ENCODE peak calls at places on chromosomes 6 and 20, in four cellular contexts. One of them, this sample, is unnamed.

GRCh38 chr6:4209201-4209600 is 73.8 kb upstream of the ECI2 start:
- DNase-seq in K562: no peak
- DNase-seq in transverse colon: no peak
- DNase-seq in upper lobe of left lung: no peak
- DNase-seq in this sample: no peak

GRCh38 chr6:105994522-105995402 is 91.4 kb upstream of the PRDM1 start:
- DNase-seq in K562: no peak
- DNase-seq in transverse colon: peak
- DNase-seq in upper lobe of left lung: peak
- DNase-seq in this sample: peak

GRCh38 chr6:25670793-25671513 is 18.9 kb downstream of the SCGN start:
- DNase-seq in K562: no peak
- DNase-seq in transverse colon: no peak
- DNase-seq in upper lobe of left lung: no peak
- DNase-seq in this sample: peak

GRCh38 chr6:35086282-35086632 is 54.9 kb downstream of the TCP11 start:
- DNase-seq in K562: no peak
- DNase-seq in transverse colon: no peak
- DNase-seq in upper lobe of left lung: no peak
- DNase-seq in this sample: no peak

GRCh38 chr6:110098511-110099116 is 80.9 kb downstream of the WASF1 start:
- DNase-seq in K562: no peak
- DNase-seq in transverse colon: no peak
- DNase-seq in upper lobe of left lung: no peak
- DNase-seq in this sample: no peak

GRCh38 chr6:43934803-43935602 is 165.0 kb downstream of the VEGFA start:
- DNase-seq in K562: peak
- DNase-seq in transverse colon: no peak
- DNase-seq in upper lobe of left lung: no peak
- DNase-seq in this sample: no peak

GRCh38 chr6:11162262-11162661 is 50.7 kb upstream of the ERVFRD-1 start:
- DNase-seq in K562: no peak
- DNase-seq in transverse colon: no peak
- DNase-seq in upper lobe of left lung: no peak
- DNase-seq in this sample: no peak

GRCh38 chr20:31678389-31679356 is 41.0 kb downstream of the COX4I2 start:
- DNase-seq in K562: no peak
- DNase-seq in transverse colon: no peak
- DNase-seq in upper lobe of left lung: no peak
- DNase-seq in this sample: peak

GRCh38 chr6:7086488-7086887 is 21.3 kb upstream of the RREB1 start:
- DNase-seq in K562: no peak
- DNase-seq in transverse colon: peak
- DNase-seq in upper lobe of left lung: no peak
- DNase-seq in this sample: no peak

GRCh38 chr6:14647311-14647710 is 529.7 kb downstream of the CD83 start:
- DNase-seq in K562: no peak
- DNase-seq in transverse colon: no peak
- DNase-seq in upper lobe of left lung: no peak
- DNase-seq in this sample: no peak

GRCh38 chr6:27624672-27625262 is 151.9 kb upstream of the ZNF184 start:
- DNase-seq in K562: no peak
- DNase-seq in transverse colon: no peak
- DNase-seq in upper lobe of left lung: no peak
- DNase-seq in this sample: no peak

GRCh38 chr6:6891074-6891754 is 216.5 kb upstream of the RREB1 start:
- DNase-seq in K562: no peak
- DNase-seq in transverse colon: peak
- DNase-seq in upper lobe of left lung: no peak
- DNase-seq in this sample: peak

GRCh38 chr6:111759413-111759835 is 113.8 kb downstream of the FYN start:
- DNase-seq in K562: no peak
- DNase-seq in transverse colon: no peak
- DNase-seq in upper lobe of left lung: no peak
- DNase-seq in this sample: no peak

GRCh38 chr6:149843051-149843633 is 21.0 kb downstream of the LRP11 start:
- DNase-seq in K562: no peak
- DNase-seq in transverse colon: no peak
- DNase-seq in upper lobe of left lung: no peak
- DNase-seq in this sample: no peak

GRCh38 chr6:111987295-111987694 is 66.6 kb upstream of the CCN6 start:
- DNase-seq in K562: no peak
- DNase-seq in transverse colon: no peak
- DNase-seq in upper lobe of left lung: no peak
- DNase-seq in this sample: no peak

GRCh38 chr6:159988983-159989454 is 20.1 kb downstream of the IGF2R start:
- DNase-seq in K562: peak
- DNase-seq in transverse colon: no peak
- DNase-seq in upper lobe of left lung: no peak
- DNase-seq in this sample: no peak

GRCh38 chr6:48560408-48560807 is 449.4 kb upstream of the PTCHD4 start:
- DNase-seq in K562: no peak
- DNase-seq in transverse colon: no peak
- DNase-seq in upper lobe of left lung: no peak
- DNase-seq in this sample: no peak

GRCh38 chr20:31569163-31570020 is 35.7 kb upstream of the ID1 start:
- DNase-seq in K562: peak
- DNase-seq in transverse colon: peak
- DNase-seq in upper lobe of left lung: no peak
- DNase-seq in this sample: peak

GRCh38 chr20:50628326-50628725 is 63.0 kb downstream of the RIPOR3 start:
- DNase-seq in K562: no peak
- DNase-seq in transverse colon: no peak
- DNase-seq in upper lobe of left lung: no peak
- DNase-seq in this sample: no peak

GRCh38 chr6:29702519-29703103 is 20.6 kb upstream of the HLA-F start:
- DNase-seq in K562: peak
- DNase-seq in transverse colon: peak
- DNase-seq in upper lobe of left lung: peak
- DNase-seq in this sample: peak

GRCh38 chr20:61743606-61744005 is 322.1 kb downstream of the TAF4 start:
- DNase-seq in K562: no peak
- DNase-seq in transverse colon: no peak
- DNase-seq in upper lobe of left lung: no peak
- DNase-seq in this sample: no peak

GRCh38 chr6:160431791-160432404 is 83.7 kb downstream of the SLC22A3 start:
- DNase-seq in K562: peak
- DNase-seq in transverse colon: no peak
- DNase-seq in upper lobe of left lung: no peak
- DNase-seq in this sample: no peak

GRCh38 chr20:13105864-13106457 is 97.2 kb downstream of the SPTLC3 start:
- DNase-seq in K562: peak
- DNase-seq in transverse colon: no peak
- DNase-seq in upper lobe of left lung: no peak
- DNase-seq in this sample: peak

GRCh38 chr6:15872252-15873103 is 209.7 kb upstream of the DTNBP1 start:
- DNase-seq in K562: no peak
- DNase-seq in transverse colon: no peak
- DNase-seq in upper lobe of left lung: no peak
- DNase-seq in this sample: no peak

GRCh38 chr6:30686908-30687658 is 638 bp upstream of the PPP1R18 start:
- DNase-seq in K562: peak
- DNase-seq in transverse colon: peak
- DNase-seq in upper lobe of left lung: peak
- DNase-seq in this sample: peak

GRCh38 chr6:108242721-108243120 is 18.1 kb downstream of the SNX3 start:
- DNase-seq in K562: no peak
- DNase-seq in transverse colon: no peak
- DNase-seq in upper lobe of left lung: no peak
- DNase-seq in this sample: no peak

GRCh38 chr6:79506251-79506650 is 31.0 kb downstream of the LCA5 start:
- DNase-seq in K562: no peak
- DNase-seq in transverse colon: no peak
- DNase-seq in upper lobe of left lung: no peak
- DNase-seq in this sample: no peak

GRCh38 chr20:51628533-51629398 is 86.2 kb upstream of the NFATC2 start:
- DNase-seq in K562: no peak
- DNase-seq in transverse colon: no peak
- DNase-seq in upper lobe of left lung: no peak
- DNase-seq in this sample: no peak

GRCh38 chr20:39857188-39857587 is 831.8 kb downstream of the MAFB start:
- DNase-seq in K562: no peak
- DNase-seq in transverse colon: no peak
- DNase-seq in upper lobe of left lung: no peak
- DNase-seq in this sample: no peak

DNA sequence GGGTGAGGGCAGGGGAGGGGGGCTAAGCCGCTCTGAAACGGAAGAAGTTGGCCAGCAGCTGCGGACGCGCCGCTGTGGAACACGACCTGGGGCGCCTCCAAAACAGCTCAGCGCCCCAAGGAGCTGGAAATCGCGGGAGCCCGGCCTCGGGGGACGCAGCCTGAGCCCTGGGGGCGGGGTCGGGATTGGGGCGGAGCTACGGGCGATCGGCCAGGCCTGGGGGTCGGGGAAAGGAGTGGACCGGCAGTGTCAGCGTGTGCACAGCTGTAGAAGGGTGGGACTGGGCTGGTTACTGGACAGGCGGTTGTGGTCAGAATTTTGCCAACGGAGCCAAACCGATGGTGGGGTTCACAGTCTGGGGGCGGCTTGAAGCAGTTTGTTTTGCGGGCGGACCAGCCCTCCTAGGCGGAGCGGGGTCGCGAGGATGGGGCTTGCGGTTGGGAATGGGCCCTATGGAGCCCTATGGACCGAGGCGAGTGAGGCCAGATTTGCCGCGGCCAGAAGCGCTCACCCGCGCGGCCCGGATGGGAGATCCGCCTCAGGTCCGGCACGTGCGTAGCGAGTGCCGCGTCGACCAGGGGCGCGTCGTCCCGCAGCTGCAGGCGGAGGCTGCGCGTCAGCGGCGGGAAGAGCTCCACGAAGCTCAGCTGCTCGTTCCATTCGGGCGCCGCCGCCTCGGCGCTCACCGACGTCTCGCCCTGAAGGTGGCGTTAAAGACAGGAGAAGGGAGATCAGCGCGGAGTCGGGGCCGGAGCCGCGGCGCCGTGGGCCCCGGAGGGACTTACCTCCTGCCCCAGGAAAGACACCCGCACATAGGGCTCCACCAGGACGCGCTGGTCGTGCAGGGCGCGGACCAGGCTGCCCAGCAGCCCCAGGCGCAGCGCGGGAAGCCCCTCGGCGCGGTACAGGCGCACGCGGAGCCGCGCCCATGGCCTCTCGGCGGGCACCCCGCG is 14.3 kb upstream of the SPAG4 start:
- DNase-seq in K562: peak
- DNase-seq in transverse colon: peak
- DNase-seq in upper lobe of left lung: peak
- DNase-seq in this sample: peak
- TF ChIP-seq POLR2AphosphoS5 in K562: no peak
- TF ChIP-seq POLR2AphosphoS5 in transverse colon: peak
- TF ChIP-seq POLR2AphosphoS5 in upper lobe of left lung: no peak
- TF ChIP-seq POLR2AphosphoS5 in this sample: no peak

DNA sequence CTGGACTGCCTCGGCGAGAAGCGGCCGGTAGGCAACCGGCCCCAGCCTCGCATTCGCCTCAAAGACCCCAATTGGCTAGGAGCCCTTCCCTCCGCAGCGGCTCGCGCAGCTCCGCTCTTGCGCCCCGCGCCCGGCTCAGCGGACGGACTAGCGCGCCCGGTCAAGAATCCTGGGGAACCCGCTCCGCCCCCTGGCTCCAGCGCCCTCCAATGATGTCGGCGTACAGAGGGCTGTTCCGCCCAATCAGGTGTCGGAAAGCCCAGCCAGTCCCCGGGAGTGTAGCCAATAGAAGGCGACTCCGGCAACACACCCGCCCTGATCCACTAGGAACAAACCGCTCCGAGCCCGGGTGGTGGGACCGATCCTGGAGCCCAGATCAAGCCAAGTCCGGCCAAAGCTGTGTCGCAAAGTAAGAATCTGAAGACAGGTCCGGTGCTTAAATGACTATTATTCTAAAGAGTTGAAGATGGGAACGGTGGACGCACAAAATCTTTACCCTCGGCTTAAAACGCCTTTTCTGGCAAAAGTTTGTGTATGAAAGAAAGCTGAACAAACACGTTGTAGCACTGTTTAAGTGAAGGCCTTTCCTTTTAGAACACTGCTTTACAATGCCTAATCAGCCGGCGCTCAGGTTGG is 132.2 kb downstream of the OGFRL1 start:
- DNase-seq in K562: no peak
- DNase-seq in transverse colon: peak
- DNase-seq in upper lobe of left lung: peak
- DNase-seq in this sample: peak
- TF ChIP-seq POLR2AphosphoS5 in K562: no peak
- TF ChIP-seq POLR2AphosphoS5 in transverse colon: peak
- TF ChIP-seq POLR2AphosphoS5 in upper lobe of left lung: peak
- TF ChIP-seq POLR2AphosphoS5 in this sample: peak

DNA sequence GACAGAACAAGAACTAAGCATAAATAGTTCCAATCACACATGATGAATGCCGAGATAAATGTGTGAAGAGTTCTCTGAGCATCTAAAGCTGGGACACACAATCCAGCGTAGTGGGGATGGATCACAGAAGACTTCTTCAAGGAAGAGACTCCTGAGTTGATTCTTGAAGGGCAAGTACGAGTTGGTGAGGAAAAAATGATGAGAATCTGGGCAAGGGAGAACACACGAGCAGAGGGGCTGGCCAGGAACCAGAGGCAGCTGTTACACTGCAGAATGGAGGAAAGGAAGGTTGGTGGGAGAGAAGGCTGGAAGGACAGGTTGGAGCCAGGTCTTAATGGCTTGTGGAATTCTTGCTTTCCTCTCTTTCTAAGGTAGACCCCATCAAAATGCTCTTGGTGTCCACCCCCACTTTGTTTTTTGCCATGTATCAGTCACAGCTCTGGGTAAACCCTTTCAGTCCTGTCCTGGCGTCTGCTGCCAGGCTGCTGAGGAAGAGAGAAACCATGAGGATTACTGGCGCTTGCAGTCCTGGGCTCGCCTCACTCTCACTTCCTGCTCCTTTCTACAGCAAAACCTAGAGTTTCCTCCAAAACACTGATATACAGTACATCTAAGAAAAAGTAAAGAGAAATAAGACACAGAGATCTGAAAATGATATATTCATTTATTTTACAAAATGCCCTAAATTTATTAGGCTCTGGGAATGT is 127.6 kb upstream of the FAM184A start:
- DNase-seq in K562: no peak
- DNase-seq in transverse colon: no peak
- DNase-seq in upper lobe of left lung: no peak
- DNase-seq in this sample: no peak
- TF ChIP-seq POLR2AphosphoS5 in K562: no peak
- TF ChIP-seq POLR2AphosphoS5 in transverse colon: no peak
- TF ChIP-seq POLR2AphosphoS5 in upper lobe of left lung: no peak
- TF ChIP-seq POLR2AphosphoS5 in this sample: no peak

GRCh38 chr6:77030929-77031674 is 432.2 kb downstream of the HTR1B start:
- DNase-seq in K562: no peak
- DNase-seq in transverse colon: no peak
- DNase-seq in upper lobe of left lung: no peak
- DNase-seq in this sample: no peak

GRCh38 chr6:77038801-77039200 is 424.5 kb downstream of the HTR1B start:
- DNase-seq in K562: no peak
- DNase-seq in transverse colon: no peak
- DNase-seq in upper lobe of left lung: no peak
- DNase-seq in this sample: no peak

GRCh38 chr6:77037439-77037838 is 425.9 kb downstream of the HTR1B start:
- DNase-seq in K562: no peak
- DNase-seq in transverse colon: no peak
- DNase-seq in upper lobe of left lung: no peak
- DNase-seq in this sample: no peak

GRCh38 chr6:77036400-77036799 is 426.9 kb downstream of the HTR1B start:
- DNase-seq in K562: no peak
- DNase-seq in transverse colon: no peak
- DNase-seq in upper lobe of left lung: no peak
- DNase-seq in this sample: no peak

GRCh38 chr6:77034161-77034560 is 429.1 kb downstream of the HTR1B start:
- DNase-seq in K562: no peak
- DNase-seq in transverse colon: no peak
- DNase-seq in upper lobe of left lung: no peak
- DNase-seq in this sample: peak
- TF ChIP-seq POLR2AphosphoS5 in K562: no peak
- TF ChIP-seq POLR2AphosphoS5 in transverse colon: no peak
- TF ChIP-seq POLR2AphosphoS5 in upper lobe of left lung: no peak
- TF ChIP-seq POLR2AphosphoS5 in this sample: no peak

This sample was measured in GM23338.